ENCODE peak calls at places on chromosomes 6 and 20, in five cellular contexts. C is AG09309, A is heart right ventricle, Q is tibial artery, J is endothelial cell. Z is an unnamed sample.

GRCh38 chr6:16319813-16320532 is 81.6 kb downstream of the GMPR start:
- DNase-seq in Q (peak), C (no peak), A (peak), J (no peak), Z (no peak)

GRCh38 chr6:17042422-17043147 is 59.3 kb upstream of the STMND1 start:
- DNase-seq in J (peak), A (peak), C (no peak), Q (no peak), Z (no peak)

GRCh38 chr6:37985355-37985754 is 165.8 kb downstream of the ZFAND3 start:
- DNase-seq in J (no peak), C (no peak), Q (no peak), A (no peak), Z (no peak)

GRCh38 chr20:44615169-44615791 is 32.9 kb downstream of the PKIG start:
- DNase-seq in C (no peak), J (no peak), Q (no peak), A (peak), Z (no peak)

GRCh38 chr20:62066339-62066982 is 780 bp upstream of the TAF4 start:
- DNase-seq in Q (no peak), C (no peak), A (peak), J (peak), Z (peak)

GRCh38 chr20:15837563-15837962 is 735.7 kb downstream of the KIF16B start:
- DNase-seq in Q (no peak), J (no peak), C (no peak), A (no peak), Z (no peak)

GRCh38 chr6:148747145-148747492 is 289 bp downstream of the UST start:
- DNase-seq in J (peak), C (no peak), Q (peak), A (peak), Z (peak)

GRCh38 chr20:825710-826421 is 7.6 kb upstream of the FAM110A start:
- DNase-seq in A (no peak), Q (no peak), C (no peak), J (no peak), Z (no peak)

DNA sequence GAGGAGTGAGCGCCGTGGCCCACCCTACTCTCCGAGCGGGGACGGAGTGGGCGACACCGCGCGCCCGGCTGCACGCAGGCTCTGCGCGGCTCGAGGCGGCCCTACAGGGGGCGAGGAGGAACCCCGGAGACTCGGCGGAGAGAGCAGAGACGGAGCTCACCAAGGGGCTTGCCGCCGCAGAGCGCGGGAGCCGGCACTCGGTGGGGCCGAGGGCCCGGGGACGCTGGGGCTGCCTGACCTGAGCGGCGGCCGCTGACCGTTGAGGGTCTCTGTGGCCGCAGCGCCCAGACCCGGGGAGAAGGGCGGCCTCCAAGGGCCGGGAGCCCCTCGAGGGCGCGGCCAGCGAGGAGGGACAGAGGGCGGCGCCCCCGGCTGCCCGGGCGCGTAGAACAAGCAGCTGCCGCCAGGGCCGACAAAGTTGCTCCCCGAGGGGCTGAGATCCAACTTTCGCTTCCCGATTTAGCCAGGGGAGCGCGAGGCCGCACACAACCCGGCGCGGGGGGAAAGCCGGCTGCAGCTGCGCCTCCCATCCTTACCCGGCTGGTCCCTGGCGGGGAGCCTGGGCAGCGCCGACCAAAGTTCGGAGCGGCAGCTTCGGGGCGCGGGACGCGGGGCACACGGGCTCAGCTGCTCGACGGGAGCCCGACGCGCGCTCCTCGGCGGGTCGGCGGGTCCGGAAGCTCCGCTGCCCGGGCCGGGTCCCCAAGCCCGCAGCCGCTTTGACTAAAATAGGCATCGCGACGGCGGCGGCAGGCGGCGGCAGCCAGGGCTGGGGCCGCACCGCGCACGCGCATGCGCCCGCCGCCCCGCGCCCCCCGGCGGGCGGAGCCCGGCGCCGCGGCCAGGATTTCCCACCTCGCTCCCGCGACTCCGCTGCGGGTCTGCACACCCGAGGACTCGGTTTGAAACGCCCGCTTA is 43.1 kb downstream of the POPDC3 start:
- DNase-seq in C (no peak), J (peak), Q (peak), A (peak), Z (peak)
- TF ChIP-seq CTCF in C (peak), J (no peak), Q (peak), A (no peak), Z (peak)

GRCh38 chr6:109059591-109060021 is 35.0 kb downstream of the SESN1 start:
- DNase-seq in C (no peak), A (no peak), Q (no peak), J (no peak), Z (no peak)
- TF ChIP-seq CTCF in C (peak), A (no peak), Q (no peak), J (no peak), Z (no peak)

DNA sequence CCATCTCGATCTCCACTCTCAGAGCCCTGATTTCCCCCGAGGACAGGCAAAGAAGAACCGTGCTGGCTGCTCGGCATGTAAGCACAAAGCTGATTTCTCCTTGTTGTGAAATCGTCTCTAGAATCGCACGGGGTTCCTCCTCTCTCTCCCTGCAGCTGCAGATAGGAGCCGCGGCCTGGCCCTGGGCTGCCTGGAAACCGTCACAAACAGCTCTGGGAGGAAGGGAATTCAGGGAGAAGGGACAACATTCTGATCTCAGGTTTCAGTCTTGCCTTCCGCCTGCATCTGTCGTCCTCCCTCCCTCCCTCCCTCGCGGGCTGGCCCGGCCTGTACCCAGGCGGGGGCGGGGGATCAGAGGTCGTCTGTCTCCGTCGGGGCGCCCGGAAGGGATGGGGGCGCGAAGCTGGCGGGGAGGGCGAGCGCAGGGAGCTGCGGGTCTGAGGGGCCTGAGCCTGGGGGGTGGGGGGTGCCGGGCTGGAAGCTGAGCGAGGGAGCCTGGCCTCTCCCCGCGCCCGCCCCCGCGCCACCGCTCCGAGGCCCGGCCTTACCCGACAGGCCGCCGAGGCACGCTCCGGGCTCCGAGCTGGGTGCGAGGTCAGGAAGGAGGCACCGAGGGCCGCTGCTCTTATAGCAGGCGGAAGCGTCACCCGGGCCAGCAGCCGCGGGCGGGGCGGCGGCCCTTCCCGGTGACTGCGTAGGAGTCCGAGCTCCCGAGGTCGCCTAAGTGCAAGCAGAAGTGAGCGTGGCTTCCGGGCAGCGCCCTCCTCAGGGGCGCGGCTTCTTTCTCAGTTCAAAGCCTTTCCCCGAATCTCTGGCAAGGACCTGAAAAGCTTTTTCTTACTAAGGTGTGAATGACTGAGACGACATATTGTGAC is at the start of gene SERPINB1:
- DNase-seq in A (peak), J (peak), C (peak), Q (peak), Z (peak)
- TF ChIP-seq CTCF in A (no peak), J (no peak), C (no peak), Q (no peak), Z (peak)

DNA sequence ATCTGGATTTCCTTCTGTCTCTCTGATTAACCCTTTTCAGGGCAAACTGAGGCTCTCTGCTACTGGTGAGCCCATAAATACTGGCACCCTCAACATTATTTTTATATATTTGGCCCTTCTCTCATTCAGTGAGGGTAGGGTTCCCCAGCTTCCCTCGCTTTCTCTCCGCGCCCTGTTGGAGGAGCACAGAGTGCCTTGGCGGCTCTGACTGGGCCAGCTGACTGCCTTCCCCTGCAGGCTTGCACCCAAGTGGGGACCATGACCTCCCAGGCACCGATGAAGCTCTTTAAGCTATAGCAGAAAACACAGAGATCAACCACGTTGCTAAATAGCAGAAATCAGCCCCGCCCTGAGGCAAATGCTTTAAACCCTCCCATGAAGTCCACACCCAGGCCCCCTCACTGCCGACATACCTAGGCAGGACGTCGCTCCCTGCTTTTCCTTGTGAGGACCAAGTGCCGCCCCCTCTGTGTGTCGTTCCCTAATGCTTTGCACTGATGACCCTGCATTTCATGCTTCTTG is 105.0 kb downstream of the HUS1B start:
- DNase-seq in Q (no peak), A (no peak), C (no peak), J (no peak), Z (no peak)
- TF ChIP-seq CTCF in Q (no peak), A (no peak), C (no peak), J (no peak), Z (no peak)

GRCh38 chr6:84001119-84001518 is 32.5 kb upstream of the MRAP2 start:
- DNase-seq in Q (no peak), J (no peak), A (no peak), C (no peak), Z (no peak)
- TF ChIP-seq CTCF in Q (no peak), J (no peak), A (no peak), C (no peak), Z (no peak)

GRCh38 chr6:120077489-120077888 is 727.9 kb upstream of the MAN1A1 start:
- DNase-seq in A (no peak), J (peak), Q (no peak), C (no peak), Z (no peak)
- TF ChIP-seq CTCF in A (no peak), J (no peak), Q (peak), C (no peak), Z (peak)

GRCh38 chr6:144131248-144131709 is 19.0 kb upstream of the STX11 start:
- DNase-seq in A (no peak), J (no peak), C (peak), Q (no peak), Z (no peak)
- TF ChIP-seq CTCF in A (no peak), J (no peak), C (no peak), Q (no peak), Z (no peak)